ENCODE peak calls at places on chromosomes 5 and 9, in four cellular contexts. R is astrocyte, S is GM10248, H is vagina. C is an unnamed sample.

GRCh38 chr9:112176410-112177010 is 1.4 kb upstream of the SUSD1 start:
- DNase-seq in R (no peak), S (no peak), H (no peak), C (no peak)

GRCh38 chr9:10538073-10538472 is 74.7 kb downstream of the PTPRD start:
- DNase-seq in R (no peak), S (no peak), H (no peak), C (no peak)

GRCh38 chr9:124449381-124450151 is 685 bp upstream of the ADGRD2 start:
- DNase-seq in R (no peak), S (peak), H (no peak), C (no peak)

GRCh38 chr5:39443911-39444310 is 19.1 kb upstream of the DAB2 start:
- DNase-seq in R (no peak), S (no peak), H (no peak), C (no peak)

GRCh38 chr5:170104299-170104698 is 1.4 kb upstream of the FOXI1 start:
- DNase-seq in R (no peak), S (no peak), H (peak), C (no peak)

GRCh38 chr9:133370680-133371079 is 5.2 kb downstream of the SURF4 start:
- DNase-seq in R (no peak), S (no peak), H (no peak), C (no peak)

GRCh38 chr9:97703437-97704326 is 6.5 kb upstream of the XPA start:
- DNase-seq in R (peak), S (no peak), H (no peak), C (no peak)

GRCh38 chr5:81371354-81371876 is 22.5 kb downstream of the ACOT12 start:
- DNase-seq in R (no peak), S (no peak), H (no peak), C (no peak)

GRCh38 chr9:22044583-22044982 is 35.5 kb upstream of the CDKN2B start:
- DNase-seq in R (peak), S (no peak), H (no peak), C (no peak)

GRCh38 chr5:58107704-58108103 is 352.2 kb downstream of the PLK2 start:
- DNase-seq in R (peak), S (no peak), H (no peak), C (no peak)

GRCh38 chr9:103169798-103170197 is 174.7 kb downstream of the CYLC2 start:
- DNase-seq in R (no peak), S (no peak), H (no peak), C (no peak)